ENCODE peak calls at places on chromosomes 12 and 14, in eight cellular contexts. One of them, this sample, is unnamed.

GRCh38 chr14:94144765-94145164 is 15.4 kb upstream of the IFI27L2 start:
- DNase-seq in AG04450: no peak
- DNase-seq in anterior cingulate cortex: no peak
- DNase-seq in Right ventricle myocardium superior: no peak
- DNase-seq in foreskin fibroblast: no peak
- DNase-seq in GDM1: no peak
- DNase-seq in body of pancreas: no peak
- DNase-seq in AG08395: no peak
- DNase-seq in this sample: no peak

GRCh38 chr12:79127268-79127895 is 262.8 kb downstream of the SYT1 start:
- DNase-seq in foreskin fibroblast: peak; percentile 84
- DNase-seq in AG08395: peak; percentile 39
- DNase-seq in Right ventricle myocardium superior: no peak
- DNase-seq in body of pancreas: no peak
- DNase-seq in anterior cingulate cortex: no peak
- DNase-seq in GDM1: no peak
- DNase-seq in AG04450: peak; percentile 80
- DNase-seq in this sample: no peak

GRCh38 chr14:96095581-96096476 is 56.7 kb downstream of the C14orf132 start:
- DNase-seq in body of pancreas: no peak
- DNase-seq in GDM1: no peak
- DNase-seq in AG08395: peak; percentile 60
- DNase-seq in anterior cingulate cortex: no peak
- DNase-seq in AG04450: peak; percentile 91
- DNase-seq in Right ventricle myocardium superior: no peak
- DNase-seq in foreskin fibroblast: peak; percentile 94
- DNase-seq in this sample: no peak

GRCh38 chr12:132064641-132065040 is 79.5 kb downstream of the DDX51 start:
- DNase-seq in body of pancreas: no peak
- DNase-seq in AG04450: no peak
- DNase-seq in Right ventricle myocardium superior: no peak
- DNase-seq in GDM1: no peak
- DNase-seq in anterior cingulate cortex: no peak
- DNase-seq in AG08395: no peak
- DNase-seq in foreskin fibroblast: no peak
- DNase-seq in this sample: no peak

GRCh38 chr12:115450017-115450416 is 766.0 kb upstream of the TBX3 start:
- DNase-seq in anterior cingulate cortex: no peak
- DNase-seq in Right ventricle myocardium superior: no peak
- DNase-seq in GDM1: no peak
- DNase-seq in foreskin fibroblast: no peak
- DNase-seq in body of pancreas: no peak
- DNase-seq in AG08395: no peak
- DNase-seq in AG04450: no peak
- DNase-seq in this sample: no peak

GRCh38 chr14:75630695-75631452 is 29.8 kb downstream of the ERG28 start:
- DNase-seq in foreskin fibroblast: no peak
- DNase-seq in Right ventricle myocardium superior: no peak
- DNase-seq in AG04450: no peak
- DNase-seq in AG08395: no peak
- DNase-seq in anterior cingulate cortex: no peak
- DNase-seq in GDM1: no peak
- DNase-seq in body of pancreas: no peak
- DNase-seq in this sample: no peak

GRCh38 chr12:42588981-42589464 is 523 bp downstream of the PRICKLE1 start:
- DNase-seq in body of pancreas: peak; percentile 39
- DNase-seq in foreskin fibroblast: peak; percentile 77
- DNase-seq in AG04450: no peak
- DNase-seq in Right ventricle myocardium superior: peak; percentile 50
- DNase-seq in AG08395: no peak
- DNase-seq in GDM1: no peak
- DNase-seq in anterior cingulate cortex: peak; percentile 28
- DNase-seq in this sample: peak; percentile 11

GRCh38 chr14:43778956-43779639 is 728.0 kb downstream of the FSCB start:
- DNase-seq in GDM1: no peak
- DNase-seq in AG08395: no peak
- DNase-seq in Right ventricle myocardium superior: no peak
- DNase-seq in AG04450: no peak
- DNase-seq in foreskin fibroblast: no peak
- DNase-seq in anterior cingulate cortex: no peak
- DNase-seq in body of pancreas: no peak
- DNase-seq in this sample: no peak

GRCh38 chr12:59010948-59011347 is 90.6 kb upstream of the LRIG3 start:
- DNase-seq in GDM1: no peak
- DNase-seq in AG04450: no peak
- DNase-seq in Right ventricle myocardium superior: no peak
- DNase-seq in foreskin fibroblast: no peak
- DNase-seq in body of pancreas: no peak
- DNase-seq in AG08395: no peak
- DNase-seq in anterior cingulate cortex: no peak
- DNase-seq in this sample: no peak

GRCh38 chr14:87261621-87262020 is 731.4 kb downstream of the GALC start:
- DNase-seq in Right ventricle myocardium superior: no peak
- DNase-seq in AG08395: no peak
- DNase-seq in foreskin fibroblast: no peak
- DNase-seq in GDM1: no peak
- DNase-seq in AG04450: no peak
- DNase-seq in body of pancreas: no peak
- DNase-seq in anterior cingulate cortex: no peak
- DNase-seq in this sample: no peak

GRCh38 chr12:27424631-27425230 is 21.8 kb upstream of the SMCO2 start:
- DNase-seq in Right ventricle myocardium superior: no peak
- DNase-seq in body of pancreas: peak; percentile 22
- DNase-seq in AG08395: peak; percentile 76
- DNase-seq in GDM1: peak; percentile 22
- DNase-seq in foreskin fibroblast: peak; percentile 73
- DNase-seq in anterior cingulate cortex: no peak
- DNase-seq in AG04450: peak; percentile 7
- DNase-seq in this sample: peak; percentile 7

GRCh38 chr12:109758406-109759075 is 44.9 kb downstream of the FAM222A start:
- DNase-seq in AG08395: no peak
- DNase-seq in Right ventricle myocardium superior: no peak
- DNase-seq in foreskin fibroblast: no peak
- DNase-seq in AG04450: no peak
- DNase-seq in body of pancreas: peak; percentile 6
- DNase-seq in GDM1: no peak
- DNase-seq in anterior cingulate cortex: no peak
- DNase-seq in this sample: no peak

GRCh38 chr12:71565568-71565967 is 98.1 kb downstream of the ZFC3H1 start:
- DNase-seq in body of pancreas: no peak
- DNase-seq in Right ventricle myocardium superior: no peak
- DNase-seq in anterior cingulate cortex: no peak
- DNase-seq in GDM1: no peak
- DNase-seq in AG04450: no peak
- DNase-seq in AG08395: no peak
- DNase-seq in foreskin fibroblast: peak; percentile 28
- DNase-seq in this sample: no peak

GRCh38 chr12:61367281-61367785 is 892.9 kb upstream of the USP15 start:
- DNase-seq in Right ventricle myocardium superior: no peak
- DNase-seq in foreskin fibroblast: no peak
- DNase-seq in GDM1: no peak
- DNase-seq in body of pancreas: no peak
- DNase-seq in AG04450: no peak
- DNase-seq in AG08395: no peak
- DNase-seq in anterior cingulate cortex: no peak
- DNase-seq in this sample: no peak

GRCh38 chr14:88481089-88481488 is 73.7 kb downstream of the PTPN21 start:
- DNase-seq in GDM1: no peak
- DNase-seq in Right ventricle myocardium superior: no peak
- DNase-seq in foreskin fibroblast: no peak
- DNase-seq in AG04450: no peak
- DNase-seq in AG08395: no peak
- DNase-seq in anterior cingulate cortex: no peak
- DNase-seq in body of pancreas: no peak
- DNase-seq in this sample: no peak

GRCh38 chr14:60649815-60650381 is 621 bp upstream of the SIX1 start:
- DNase-seq in AG08395: no peak
- DNase-seq in AG04450: no peak
- DNase-seq in GDM1: no peak
- DNase-seq in anterior cingulate cortex: no peak
- DNase-seq in foreskin fibroblast: peak; percentile 80
- DNase-seq in Right ventricle myocardium superior: no peak
- DNase-seq in body of pancreas: no peak
- DNase-seq in this sample: no peak

GRCh38 chr14:24911324-24912095 is 138.4 kb downstream of the STXBP6 start:
- DNase-seq in body of pancreas: no peak
- DNase-seq in foreskin fibroblast: peak; percentile 89
- DNase-seq in AG08395: peak; percentile 81
- DNase-seq in GDM1: no peak
- DNase-seq in AG04450: no peak
- DNase-seq in Right ventricle myocardium superior: no peak
- DNase-seq in anterior cingulate cortex: no peak
- DNase-seq in this sample: no peak